ENCODE peak calls at places on chromosomes 16 and 17, in four cellular contexts. E is SW 1271; L is naive thymus-derived CD4-positive, alpha-beta T cell; N is SK-N-SH. W is an unnamed sample.

GRCh38 chr16:12637002-12637401 is 166.7 kb downstream of the CPPED1 start:
- DNase-seq in E (no peak), L (no peak), N (no peak), W (peak)

GRCh38 chr16:24685539-24686432 is 43.7 kb upstream of the TNRC6A start:
- DNase-seq in E (peak), L (no peak), N (peak), W (peak)

GRCh38 chr16:11049396-11050059 is 105.2 kb downstream of the CLEC16A start:
- DNase-seq in E (no peak), L (no peak), N (no peak), W (no peak)

GRCh38 chr17:7836596-7837374 is 2.8 kb downstream of the KDM6B start:
- DNase-seq in E (peak), L (peak), N (peak), W (peak)

GRCh38 chr16:79601092-79601977 is 798 bp upstream of the MAF start:
- DNase-seq in E (no peak), L (no peak), N (peak), W (peak)

GRCh38 chr17:29918922-29919856 is 10.8 kb downstream of the SSH2 start:
- DNase-seq in E (peak), L (no peak), N (no peak), W (no peak)

GRCh38 chr16:54651851-54652770 is 278.6 kb upstream of the IRX5 start:
- DNase-seq in E (no peak), L (no peak), N (no peak), W (no peak)

GRCh38 chr16:66036162-66036561 is 330.3 kb upstream of the CDH5 start:
- DNase-seq in E (no peak), L (no peak), N (no peak), W (no peak)

GRCh38 chr17:20156196-20157077 is 147.3 kb downstream of the SPECC1 start:
- DNase-seq in E (peak), L (no peak), N (peak), W (peak)

GRCh38 chr16:50925758-50926357 is 184.0 kb downstream of the CYLD start:
- DNase-seq in E (no peak), L (no peak), N (no peak), W (no peak)

GRCh38 chr17:31433091-31433790 is 41.8 kb downstream of the RAB11FIP4 start:
- DNase-seq in E (no peak), L (peak), N (no peak), W (no peak)

GRCh38 chr17:14004927-14005630 is 64.2 kb upstream of the COX10 start:
- DNase-seq in E (no peak), L (no peak), N (no peak), W (no peak)

GRCh38 chr17:1160591-1161041 is 19.2 kb downstream of the ABR start:
- DNase-seq in E (no peak), L (no peak), N (no peak), W (peak)

W was measured in H7.